ENCODE peak calls at places on chromosomes 4 and X, in seven cellular contexts. One of them, this sample, is unnamed.
A peak's percentile ranks its signal among the peaks of the same experiment; 100 is the strongest.

GRCh38 chr4:3518511-3518880 is 13.7 kb downstream of the LRPAP1 start:
- DNase-seq in RPMI8226: no peak
- DNase-seq in stimulated activated CD8-positive, alpha-beta memory T cell treated with anti-CD3 and anti-CD28 coated beads, Interleukin-7, amount 100 ng/mL, for 48 hours: no peak
- DNase-seq in stimulated activated CD4-positive, alpha-beta T cell treated with anti-CD3 and anti-CD28 coated beads, Interleukin-4, amount 100 ng/mL, for 4 hours: no peak
- DNase-seq in activated CD8-positive, alpha-beta T cell treated with anti-CD3 and anti-CD28 coated beads, Interleukin-2, amount 10 ng/mL, durations not matched to agents 7 days and 5 days: no peak
- DNase-seq in activated effector memory CD4-positive, alpha-beta T cell treated with Interleukin-2 at 50 U/mL for 16 hours: no peak
- DNase-seq in RWPE1: no peak
- DNase-seq in this sample: no peak

GRCh38 chrX:136146614-136147319 is 566 bp upstream of the FHL1 start:
- DNase-seq in RPMI8226: peak; percentile 13
- DNase-seq in stimulated activated CD8-positive, alpha-beta memory T cell treated with anti-CD3 and anti-CD28 coated beads, Interleukin-7, amount 100 ng/mL, for 48 hours: no peak
- DNase-seq in stimulated activated CD4-positive, alpha-beta T cell treated with anti-CD3 and anti-CD28 coated beads, Interleukin-4, amount 100 ng/mL, for 4 hours: peak; percentile 26
- DNase-seq in activated CD8-positive, alpha-beta T cell treated with anti-CD3 and anti-CD28 coated beads, Interleukin-2, amount 10 ng/mL, durations not matched to agents 7 days and 5 days: peak; percentile 26
- DNase-seq in activated effector memory CD4-positive, alpha-beta T cell treated with Interleukin-2 at 50 U/mL for 16 hours: no peak
- DNase-seq in RWPE1: no peak
- DNase-seq in this sample: peak; percentile 22

GRCh38 chr4:111678466-111678865 is 466.8 kb upstream of the FAM241A start:
- DNase-seq in RPMI8226: no peak
- DNase-seq in stimulated activated CD8-positive, alpha-beta memory T cell treated with anti-CD3 and anti-CD28 coated beads, Interleukin-7, amount 100 ng/mL, for 48 hours: no peak
- DNase-seq in stimulated activated CD4-positive, alpha-beta T cell treated with anti-CD3 and anti-CD28 coated beads, Interleukin-4, amount 100 ng/mL, for 4 hours: no peak
- DNase-seq in activated CD8-positive, alpha-beta T cell treated with anti-CD3 and anti-CD28 coated beads, Interleukin-2, amount 10 ng/mL, durations not matched to agents 7 days and 5 days: no peak
- DNase-seq in activated effector memory CD4-positive, alpha-beta T cell treated with Interleukin-2 at 50 U/mL for 16 hours: no peak
- DNase-seq in RWPE1: no peak
- DNase-seq in this sample: no peak

GRCh38 chr4:128818442-128818841 is 8.9 kb downstream of the JADE1 start:
- DNase-seq in RPMI8226: no peak
- DNase-seq in stimulated activated CD8-positive, alpha-beta memory T cell treated with anti-CD3 and anti-CD28 coated beads, Interleukin-7, amount 100 ng/mL, for 48 hours: no peak
- DNase-seq in stimulated activated CD4-positive, alpha-beta T cell treated with anti-CD3 and anti-CD28 coated beads, Interleukin-4, amount 100 ng/mL, for 4 hours: no peak
- DNase-seq in activated CD8-positive, alpha-beta T cell treated with anti-CD3 and anti-CD28 coated beads, Interleukin-2, amount 10 ng/mL, durations not matched to agents 7 days and 5 days: no peak
- DNase-seq in activated effector memory CD4-positive, alpha-beta T cell treated with Interleukin-2 at 50 U/mL for 16 hours: no peak
- DNase-seq in RWPE1: no peak
- DNase-seq in this sample: no peak

GRCh38 chrX:130111935-130112221 is 1.6 kb upstream of the ELF4 start:
- DNase-seq in RPMI8226: no peak
- DNase-seq in stimulated activated CD8-positive, alpha-beta memory T cell treated with anti-CD3 and anti-CD28 coated beads, Interleukin-7, amount 100 ng/mL, for 48 hours: no peak
- DNase-seq in stimulated activated CD4-positive, alpha-beta T cell treated with anti-CD3 and anti-CD28 coated beads, Interleukin-4, amount 100 ng/mL, for 4 hours: no peak
- DNase-seq in activated CD8-positive, alpha-beta T cell treated with anti-CD3 and anti-CD28 coated beads, Interleukin-2, amount 10 ng/mL, durations not matched to agents 7 days and 5 days: no peak
- DNase-seq in activated effector memory CD4-positive, alpha-beta T cell treated with Interleukin-2 at 50 U/mL for 16 hours: no peak
- DNase-seq in RWPE1: no peak
- DNase-seq in this sample: no peak

GRCh38 chrX:65745427-65745826 is 78.0 kb downstream of the MSN start:
- DNase-seq in RPMI8226: no peak
- DNase-seq in stimulated activated CD8-positive, alpha-beta memory T cell treated with anti-CD3 and anti-CD28 coated beads, Interleukin-7, amount 100 ng/mL, for 48 hours: no peak
- DNase-seq in stimulated activated CD4-positive, alpha-beta T cell treated with anti-CD3 and anti-CD28 coated beads, Interleukin-4, amount 100 ng/mL, for 4 hours: no peak
- DNase-seq in activated CD8-positive, alpha-beta T cell treated with anti-CD3 and anti-CD28 coated beads, Interleukin-2, amount 10 ng/mL, durations not matched to agents 7 days and 5 days: no peak
- DNase-seq in activated effector memory CD4-positive, alpha-beta T cell treated with Interleukin-2 at 50 U/mL for 16 hours: no peak
- DNase-seq in RWPE1: no peak
- DNase-seq in this sample: no peak

GRCh38 chr4:184891765-184892164 is 66.0 kb upstream of the ACSL1 start:
- DNase-seq in RPMI8226: no peak
- DNase-seq in stimulated activated CD8-positive, alpha-beta memory T cell treated with anti-CD3 and anti-CD28 coated beads, Interleukin-7, amount 100 ng/mL, for 48 hours: no peak
- DNase-seq in stimulated activated CD4-positive, alpha-beta T cell treated with anti-CD3 and anti-CD28 coated beads, Interleukin-4, amount 100 ng/mL, for 4 hours: no peak
- DNase-seq in activated CD8-positive, alpha-beta T cell treated with anti-CD3 and anti-CD28 coated beads, Interleukin-2, amount 10 ng/mL, durations not matched to agents 7 days and 5 days: no peak
- DNase-seq in activated effector memory CD4-positive, alpha-beta T cell treated with Interleukin-2 at 50 U/mL for 16 hours: no peak
- DNase-seq in RWPE1: no peak
- DNase-seq in this sample: no peak

GRCh38 chrX:69988955-69989394 is 60.8 kb downstream of the AWAT2 start:
- DNase-seq in RPMI8226: no peak
- DNase-seq in stimulated activated CD8-positive, alpha-beta memory T cell treated with anti-CD3 and anti-CD28 coated beads, Interleukin-7, amount 100 ng/mL, for 48 hours: no peak
- DNase-seq in stimulated activated CD4-positive, alpha-beta T cell treated with anti-CD3 and anti-CD28 coated beads, Interleukin-4, amount 100 ng/mL, for 4 hours: no peak
- DNase-seq in activated CD8-positive, alpha-beta T cell treated with anti-CD3 and anti-CD28 coated beads, Interleukin-2, amount 10 ng/mL, durations not matched to agents 7 days and 5 days: peak; percentile 19
- DNase-seq in activated effector memory CD4-positive, alpha-beta T cell treated with Interleukin-2 at 50 U/mL for 16 hours: peak; percentile 2
- DNase-seq in RWPE1: peak; percentile 1
- DNase-seq in this sample: no peak

GRCh38 chr4:125016892-125017299 is 297.9 kb upstream of the FAT4 start:
- DNase-seq in RPMI8226: peak; percentile 60
- DNase-seq in stimulated activated CD8-positive, alpha-beta memory T cell treated with anti-CD3 and anti-CD28 coated beads, Interleukin-7, amount 100 ng/mL, for 48 hours: no peak
- DNase-seq in stimulated activated CD4-positive, alpha-beta T cell treated with anti-CD3 and anti-CD28 coated beads, Interleukin-4, amount 100 ng/mL, for 4 hours: no peak
- DNase-seq in activated CD8-positive, alpha-beta T cell treated with anti-CD3 and anti-CD28 coated beads, Interleukin-2, amount 10 ng/mL, durations not matched to agents 7 days and 5 days: no peak
- DNase-seq in activated effector memory CD4-positive, alpha-beta T cell treated with Interleukin-2 at 50 U/mL for 16 hours: no peak
- DNase-seq in RWPE1: no peak
- DNase-seq in this sample: no peak

GRCh38 chrX:133183806-133184205 is 34.3 kb downstream of the TFDP3 start:
- DNase-seq in RPMI8226: no peak
- DNase-seq in stimulated activated CD8-positive, alpha-beta memory T cell treated with anti-CD3 and anti-CD28 coated beads, Interleukin-7, amount 100 ng/mL, for 48 hours: no peak
- DNase-seq in stimulated activated CD4-positive, alpha-beta T cell treated with anti-CD3 and anti-CD28 coated beads, Interleukin-4, amount 100 ng/mL, for 4 hours: no peak
- DNase-seq in activated CD8-positive, alpha-beta T cell treated with anti-CD3 and anti-CD28 coated beads, Interleukin-2, amount 10 ng/mL, durations not matched to agents 7 days and 5 days: no peak
- DNase-seq in activated effector memory CD4-positive, alpha-beta T cell treated with Interleukin-2 at 50 U/mL for 16 hours: no peak
- DNase-seq in RWPE1: peak; percentile 9
- DNase-seq in this sample: no peak

GRCh38 chr4:93152461-93152860 is 676.1 kb upstream of the ATOH1 start:
- DNase-seq in RPMI8226: no peak
- DNase-seq in stimulated activated CD8-positive, alpha-beta memory T cell treated with anti-CD3 and anti-CD28 coated beads, Interleukin-7, amount 100 ng/mL, for 48 hours: no peak
- DNase-seq in stimulated activated CD4-positive, alpha-beta T cell treated with anti-CD3 and anti-CD28 coated beads, Interleukin-4, amount 100 ng/mL, for 4 hours: no peak
- DNase-seq in activated CD8-positive, alpha-beta T cell treated with anti-CD3 and anti-CD28 coated beads, Interleukin-2, amount 10 ng/mL, durations not matched to agents 7 days and 5 days: no peak
- DNase-seq in activated effector memory CD4-positive, alpha-beta T cell treated with Interleukin-2 at 50 U/mL for 16 hours: no peak
- DNase-seq in RWPE1: no peak
- DNase-seq in this sample: no peak

GRCh38 chr4:25107827-25108516 is 52.3 kb downstream of the SEPSECS start:
- DNase-seq in RPMI8226: no peak
- DNase-seq in stimulated activated CD8-positive, alpha-beta memory T cell treated with anti-CD3 and anti-CD28 coated beads, Interleukin-7, amount 100 ng/mL, for 48 hours: no peak
- DNase-seq in stimulated activated CD4-positive, alpha-beta T cell treated with anti-CD3 and anti-CD28 coated beads, Interleukin-4, amount 100 ng/mL, for 4 hours: no peak
- DNase-seq in activated CD8-positive, alpha-beta T cell treated with anti-CD3 and anti-CD28 coated beads, Interleukin-2, amount 10 ng/mL, durations not matched to agents 7 days and 5 days: no peak
- DNase-seq in activated effector memory CD4-positive, alpha-beta T cell treated with Interleukin-2 at 50 U/mL for 16 hours: no peak
- DNase-seq in RWPE1: no peak
- DNase-seq in this sample: no peak

GRCh38 chr4:156193800-156194199 is 240.1 kb upstream of the CTSO start:
- DNase-seq in RPMI8226: peak; percentile 89
- DNase-seq in stimulated activated CD8-positive, alpha-beta memory T cell treated with anti-CD3 and anti-CD28 coated beads, Interleukin-7, amount 100 ng/mL, for 48 hours: no peak
- DNase-seq in stimulated activated CD4-positive, alpha-beta T cell treated with anti-CD3 and anti-CD28 coated beads, Interleukin-4, amount 100 ng/mL, for 4 hours: no peak
- DNase-seq in activated CD8-positive, alpha-beta T cell treated with anti-CD3 and anti-CD28 coated beads, Interleukin-2, amount 10 ng/mL, durations not matched to agents 7 days and 5 days: no peak
- DNase-seq in activated effector memory CD4-positive, alpha-beta T cell treated with Interleukin-2 at 50 U/mL for 16 hours: no peak
- DNase-seq in RWPE1: no peak
- DNase-seq in this sample: peak; percentile 71

GRCh38 chr4:159543831-159544230 is 441.0 kb downstream of the RAPGEF2 start:
- DNase-seq in RPMI8226: no peak
- DNase-seq in stimulated activated CD8-positive, alpha-beta memory T cell treated with anti-CD3 and anti-CD28 coated beads, Interleukin-7, amount 100 ng/mL, for 48 hours: no peak
- DNase-seq in stimulated activated CD4-positive, alpha-beta T cell treated with anti-CD3 and anti-CD28 coated beads, Interleukin-4, amount 100 ng/mL, for 4 hours: no peak
- DNase-seq in activated CD8-positive, alpha-beta T cell treated with anti-CD3 and anti-CD28 coated beads, Interleukin-2, amount 10 ng/mL, durations not matched to agents 7 days and 5 days: no peak
- DNase-seq in activated effector memory CD4-positive, alpha-beta T cell treated with Interleukin-2 at 50 U/mL for 16 hours: no peak
- DNase-seq in RWPE1: no peak
- DNase-seq in this sample: no peak

GRCh38 chrX:52865328-52865980 is 2.4 kb downstream of the XAGE3 start:
- DNase-seq in RPMI8226: no peak
- DNase-seq in stimulated activated CD8-positive, alpha-beta memory T cell treated with anti-CD3 and anti-CD28 coated beads, Interleukin-7, amount 100 ng/mL, for 48 hours: no peak
- DNase-seq in stimulated activated CD4-positive, alpha-beta T cell treated with anti-CD3 and anti-CD28 coated beads, Interleukin-4, amount 100 ng/mL, for 4 hours: no peak
- DNase-seq in activated CD8-positive, alpha-beta T cell treated with anti-CD3 and anti-CD28 coated beads, Interleukin-2, amount 10 ng/mL, durations not matched to agents 7 days and 5 days: no peak
- DNase-seq in activated effector memory CD4-positive, alpha-beta T cell treated with Interleukin-2 at 50 U/mL for 16 hours: no peak
- DNase-seq in RWPE1: no peak
- DNase-seq in this sample: no peak

GRCh38 chr4:41363384-41363981 is 106.8 kb downstream of the UCHL1 start:
- DNase-seq in RPMI8226: no peak
- DNase-seq in stimulated activated CD8-positive, alpha-beta memory T cell treated with anti-CD3 and anti-CD28 coated beads, Interleukin-7, amount 100 ng/mL, for 48 hours: no peak
- DNase-seq in stimulated activated CD4-positive, alpha-beta T cell treated with anti-CD3 and anti-CD28 coated beads, Interleukin-4, amount 100 ng/mL, for 4 hours: no peak
- DNase-seq in activated CD8-positive, alpha-beta T cell treated with anti-CD3 and anti-CD28 coated beads, Interleukin-2, amount 10 ng/mL, durations not matched to agents 7 days and 5 days: no peak
- DNase-seq in activated effector memory CD4-positive, alpha-beta T cell treated with Interleukin-2 at 50 U/mL for 16 hours: no peak
- DNase-seq in RWPE1: peak; percentile 42
- DNase-seq in this sample: no peak

GRCh38 chrX:12758291-12758690 is 32.9 kb upstream of the PRPS2 start:
- DNase-seq in RPMI8226: no peak
- DNase-seq in stimulated activated CD8-positive, alpha-beta memory T cell treated with anti-CD3 and anti-CD28 coated beads, Interleukin-7, amount 100 ng/mL, for 48 hours: no peak
- DNase-seq in stimulated activated CD4-positive, alpha-beta T cell treated with anti-CD3 and anti-CD28 coated beads, Interleukin-4, amount 100 ng/mL, for 4 hours: no peak
- DNase-seq in activated CD8-positive, alpha-beta T cell treated with anti-CD3 and anti-CD28 coated beads, Interleukin-2, amount 10 ng/mL, durations not matched to agents 7 days and 5 days: no peak
- DNase-seq in activated effector memory CD4-positive, alpha-beta T cell treated with Interleukin-2 at 50 U/mL for 16 hours: no peak
- DNase-seq in RWPE1: no peak
- DNase-seq in this sample: no peak

GRCh38 chrX:40933132-40934078 is 151.8 kb upstream of the USP9X start:
- DNase-seq in RPMI8226: peak; percentile 85
- DNase-seq in stimulated activated CD8-positive, alpha-beta memory T cell treated with anti-CD3 and anti-CD28 coated beads, Interleukin-7, amount 100 ng/mL, for 48 hours: no peak
- DNase-seq in stimulated activated CD4-positive, alpha-beta T cell treated with anti-CD3 and anti-CD28 coated beads, Interleukin-4, amount 100 ng/mL, for 4 hours: peak; percentile 13
- DNase-seq in activated CD8-positive, alpha-beta T cell treated with anti-CD3 and anti-CD28 coated beads, Interleukin-2, amount 10 ng/mL, durations not matched to agents 7 days and 5 days: peak; percentile 24
- DNase-seq in activated effector memory CD4-positive, alpha-beta T cell treated with Interleukin-2 at 50 U/mL for 16 hours: no peak
- DNase-seq in RWPE1: no peak
- DNase-seq in this sample: peak; percentile 33

GRCh38 chr4:118765399-118765798 is 70.5 kb downstream of the SEC24D start:
- DNase-seq in RPMI8226: no peak
- DNase-seq in stimulated activated CD8-positive, alpha-beta memory T cell treated with anti-CD3 and anti-CD28 coated beads, Interleukin-7, amount 100 ng/mL, for 48 hours: no peak
- DNase-seq in stimulated activated CD4-positive, alpha-beta T cell treated with anti-CD3 and anti-CD28 coated beads, Interleukin-4, amount 100 ng/mL, for 4 hours: no peak
- DNase-seq in activated CD8-positive, alpha-beta T cell treated with anti-CD3 and anti-CD28 coated beads, Interleukin-2, amount 10 ng/mL, durations not matched to agents 7 days and 5 days: no peak
- DNase-seq in activated effector memory CD4-positive, alpha-beta T cell treated with Interleukin-2 at 50 U/mL for 16 hours: no peak
- DNase-seq in RWPE1: peak; percentile 75
- DNase-seq in this sample: no peak

GRCh38 chr4:82513382-82513781 is 48.4 kb downstream of the TMEM150C start:
- DNase-seq in RPMI8226: no peak
- DNase-seq in stimulated activated CD8-positive, alpha-beta memory T cell treated with anti-CD3 and anti-CD28 coated beads, Interleukin-7, amount 100 ng/mL, for 48 hours: no peak
- DNase-seq in stimulated activated CD4-positive, alpha-beta T cell treated with anti-CD3 and anti-CD28 coated beads, Interleukin-4, amount 100 ng/mL, for 4 hours: no peak
- DNase-seq in activated CD8-positive, alpha-beta T cell treated with anti-CD3 and anti-CD28 coated beads, Interleukin-2, amount 10 ng/mL, durations not matched to agents 7 days and 5 days: no peak
- DNase-seq in activated effector memory CD4-positive, alpha-beta T cell treated with Interleukin-2 at 50 U/mL for 16 hours: no peak
- DNase-seq in RWPE1: no peak
- DNase-seq in this sample: no peak

GRCh38 chr4:128907966-128908365 is 98.5 kb downstream of the JADE1 start:
- DNase-seq in RPMI8226: no peak
- DNase-seq in stimulated activated CD8-positive, alpha-beta memory T cell treated with anti-CD3 and anti-CD28 coated beads, Interleukin-7, amount 100 ng/mL, for 48 hours: no peak
- DNase-seq in stimulated activated CD4-positive, alpha-beta T cell treated with anti-CD3 and anti-CD28 coated beads, Interleukin-4, amount 100 ng/mL, for 4 hours: no peak
- DNase-seq in activated CD8-positive, alpha-beta T cell treated with anti-CD3 and anti-CD28 coated beads, Interleukin-2, amount 10 ng/mL, durations not matched to agents 7 days and 5 days: no peak
- DNase-seq in activated effector memory CD4-positive, alpha-beta T cell treated with Interleukin-2 at 50 U/mL for 16 hours: no peak
- DNase-seq in RWPE1: no peak
- DNase-seq in this sample: no peak

GRCh38 chr4:99610605-99611172 is 36.1 kb downstream of the MTTP start:
- DNase-seq in RPMI8226: no peak
- DNase-seq in stimulated activated CD8-positive, alpha-beta memory T cell treated with anti-CD3 and anti-CD28 coated beads, Interleukin-7, amount 100 ng/mL, for 48 hours: no peak
- DNase-seq in stimulated activated CD4-positive, alpha-beta T cell treated with anti-CD3 and anti-CD28 coated beads, Interleukin-4, amount 100 ng/mL, for 4 hours: no peak
- DNase-seq in activated CD8-positive, alpha-beta T cell treated with anti-CD3 and anti-CD28 coated beads, Interleukin-2, amount 10 ng/mL, durations not matched to agents 7 days and 5 days: no peak
- DNase-seq in activated effector memory CD4-positive, alpha-beta T cell treated with Interleukin-2 at 50 U/mL for 16 hours: no peak
- DNase-seq in RWPE1: no peak
- DNase-seq in this sample: no peak

GRCh38 chrX:115679460-115679859 is 118.5 kb downstream of the PLS3 start:
- DNase-seq in RPMI8226: peak; percentile 9
- DNase-seq in stimulated activated CD8-positive, alpha-beta memory T cell treated with anti-CD3 and anti-CD28 coated beads, Interleukin-7, amount 100 ng/mL, for 48 hours: no peak
- DNase-seq in stimulated activated CD4-positive, alpha-beta T cell treated with anti-CD3 and anti-CD28 coated beads, Interleukin-4, amount 100 ng/mL, for 4 hours: no peak
- DNase-seq in activated CD8-positive, alpha-beta T cell treated with anti-CD3 and anti-CD28 coated beads, Interleukin-2, amount 10 ng/mL, durations not matched to agents 7 days and 5 days: no peak
- DNase-seq in activated effector memory CD4-positive, alpha-beta T cell treated with Interleukin-2 at 50 U/mL for 16 hours: no peak
- DNase-seq in RWPE1: peak; percentile 24
- DNase-seq in this sample: no peak

GRCh38 chr4:15928883-15929282 is 9.7 kb downstream of the FGFBP1 start:
- DNase-seq in RPMI8226: no peak
- DNase-seq in stimulated activated CD8-positive, alpha-beta memory T cell treated with anti-CD3 and anti-CD28 coated beads, Interleukin-7, amount 100 ng/mL, for 48 hours: no peak
- DNase-seq in stimulated activated CD4-positive, alpha-beta T cell treated with anti-CD3 and anti-CD28 coated beads, Interleukin-4, amount 100 ng/mL, for 4 hours: no peak
- DNase-seq in activated CD8-positive, alpha-beta T cell treated with anti-CD3 and anti-CD28 coated beads, Interleukin-2, amount 10 ng/mL, durations not matched to agents 7 days and 5 days: no peak
- DNase-seq in activated effector memory CD4-positive, alpha-beta T cell treated with Interleukin-2 at 50 U/mL for 16 hours: no peak
- DNase-seq in RWPE1: no peak
- DNase-seq in this sample: no peak

GRCh38 chr4:15003891-15004700 is 1.8 kb downstream of the CPEB2 start:
- DNase-seq in RPMI8226: peak; percentile 26
- DNase-seq in stimulated activated CD8-positive, alpha-beta memory T cell treated with anti-CD3 and anti-CD28 coated beads, Interleukin-7, amount 100 ng/mL, for 48 hours: peak; percentile 11
- DNase-seq in stimulated activated CD4-positive, alpha-beta T cell treated with anti-CD3 and anti-CD28 coated beads, Interleukin-4, amount 100 ng/mL, for 4 hours: peak; percentile 49
- DNase-seq in activated CD8-positive, alpha-beta T cell treated with anti-CD3 and anti-CD28 coated beads, Interleukin-2, amount 10 ng/mL, durations not matched to agents 7 days and 5 days: peak; percentile 55
- DNase-seq in activated effector memory CD4-positive, alpha-beta T cell treated with Interleukin-2 at 50 U/mL for 16 hours: peak; percentile 40
- DNase-seq in RWPE1: peak; percentile 3
- DNase-seq in this sample: no peak

GRCh38 chr4:680931-681645 is 6.7 kb downstream of the MYL5 start:
- DNase-seq in RPMI8226: no peak
- DNase-seq in stimulated activated CD8-positive, alpha-beta memory T cell treated with anti-CD3 and anti-CD28 coated beads, Interleukin-7, amount 100 ng/mL, for 48 hours: no peak
- DNase-seq in stimulated activated CD4-positive, alpha-beta T cell treated with anti-CD3 and anti-CD28 coated beads, Interleukin-4, amount 100 ng/mL, for 4 hours: no peak
- DNase-seq in activated CD8-positive, alpha-beta T cell treated with anti-CD3 and anti-CD28 coated beads, Interleukin-2, amount 10 ng/mL, durations not matched to agents 7 days and 5 days: peak; percentile 81
- DNase-seq in activated effector memory CD4-positive, alpha-beta T cell treated with Interleukin-2 at 50 U/mL for 16 hours: peak; percentile 44
- DNase-seq in RWPE1: no peak
- DNase-seq in this sample: no peak

GRCh38 chr4:172134536-172134935 is 321.3 kb downstream of the GALNTL6 start:
- DNase-seq in RPMI8226: no peak
- DNase-seq in stimulated activated CD8-positive, alpha-beta memory T cell treated with anti-CD3 and anti-CD28 coated beads, Interleukin-7, amount 100 ng/mL, for 48 hours: no peak
- DNase-seq in stimulated activated CD4-positive, alpha-beta T cell treated with anti-CD3 and anti-CD28 coated beads, Interleukin-4, amount 100 ng/mL, for 4 hours: no peak
- DNase-seq in activated CD8-positive, alpha-beta T cell treated with anti-CD3 and anti-CD28 coated beads, Interleukin-2, amount 10 ng/mL, durations not matched to agents 7 days and 5 days: no peak
- DNase-seq in activated effector memory CD4-positive, alpha-beta T cell treated with Interleukin-2 at 50 U/mL for 16 hours: no peak
- DNase-seq in RWPE1: no peak
- DNase-seq in this sample: no peak